ENCODE peak calls at places on chromosomes 12 and 14, in four cellular contexts. Y, E, M and Z are unnamed samples.

GRCh38 chr12:131012279-131013069 is 58.8 kb downstream of the ADGRD1 start:
- ATAC-seq in M (no peak), E (peak), Y (no peak), Z (no peak)

GRCh38 chr12:57130941-57131340 is 2.7 kb downstream of the LRP1 start:
- ATAC-seq in Y (no peak), E (no peak), M (no peak), Z (no peak)

GRCh38 chr12:124484526-124484953 is 82.9 kb downstream of the NCOR2 start:
- ATAC-seq in M (no peak), E (no peak), Y (no peak), Z (no peak)

GRCh38 chr14:105491366-105492006 is 440 bp downstream of the TEDC1 start:
- ATAC-seq in M (peak), Y (peak), E (no peak), Z (no peak)

GRCh38 chr14:28020112-28020511 is 746.5 kb upstream of the FOXG1 start:
- ATAC-seq in Y (no peak), M (no peak), E (no peak), Z (no peak)

GRCh38 chr14:72745546-72745945 is 148.4 kb downstream of the DPF3 start:
- ATAC-seq in Y (no peak), E (no peak), M (no peak), Z (no peak)

GRCh38 chr14:103735439-103735814 is 19.8 kb downstream of the ZFYVE21 start:
- ATAC-seq in M (no peak), E (no peak), Y (peak), Z (no peak)

GRCh38 chr12:18130855-18131254 is 40.9 kb upstream of the RERGL start:
- ATAC-seq in Y (no peak), M (no peak), E (no peak), Z (no peak)

GRCh38 chr12:77204055-77204454 is 138.7 kb upstream of the E2F7 start:
- ATAC-seq in E (no peak), M (no peak), Y (no peak), Z (no peak)

GRCh38 chr12:21502164-21502496 is 541 bp downstream of the GOLT1B start:
- ATAC-seq in M (peak), E (peak), Y (no peak), Z (no peak)

GRCh38 chr14:47557894-47558293 is 117.5 kb downstream of the MDGA2 start:
- ATAC-seq in Y (no peak), M (no peak), E (no peak), Z (no peak)

GRCh38 chr12:90298289-90298948 is 589.8 kb upstream of the ATP2B1 start:
- ATAC-seq in E (no peak), M (no peak), Y (no peak), Z (no peak)

GRCh38 chr12:57459750-57460400 is at the start of gene GLI1:
- ATAC-seq in Y (peak), M (no peak), E (no peak), Z (no peak)

GRCh38 chr12:125187780-125188741 is 122.8 kb downstream of the AACS start:
- ATAC-seq in M (no peak), E (no peak), Y (no peak), Z (no peak)

GRCh38 chr14:37746140-37746832 is 150.9 kb downstream of the TTC6 start:
- ATAC-seq in E (no peak), M (no peak), Y (no peak), Z (no peak)

GRCh38 chr12:42802688-42803279 is 213.2 kb upstream of the PRICKLE1 start:
- ATAC-seq in M (no peak), E (no peak), Y (no peak), Z (no peak)

GRCh38 chr12:49068879-49069506 is 786 bp downstream of the RHEBL1 start:
- ATAC-seq in M (no peak), E (no peak), Y (no peak), Z (no peak)

GRCh38 chr12:47722926-47723631 is 2.2 kb downstream of the ENDOU start:
- ATAC-seq in E (no peak), M (no peak), Y (no peak), Z (no peak)

GRCh38 chr14:73283592-73284379 is 46.5 kb downstream of the PAPLN start:
- ATAC-seq in E (no peak), Y (no peak), M (no peak), Z (no peak)

GRCh38 chr12:9364224-9365176 is 156.3 kb upstream of the PZP start:
- ATAC-seq in Y (no peak), E (no peak), M (no peak), Z (no peak)

GRCh38 chr12:46523446-46523845 is 150.9 kb upstream of the SLC38A2 start:
- ATAC-seq in M (no peak), E (no peak), Y (no peak), Z (no peak)

GRCh38 chr14:72998252-72998903 is 28.5 kb downstream of the ZFYVE1 start:
- ATAC-seq in E (no peak), M (no peak), Y (no peak), Z (no peak)

GRCh38 chr14:98290596-98290995 is 981.4 kb downstream of the BCL11B start:
- ATAC-seq in Y (no peak), M (no peak), E (no peak), Z (no peak)

GRCh38 chr14:96975116-96975515 is 177.9 kb downstream of the VRK1 start:
- ATAC-seq in Y (no peak), M (no peak), E (no peak), Z (no peak)

GRCh38 chr12:14621821-14622220 is 54.1 kb upstream of the PLBD1 start:
- ATAC-seq in Y (no peak), E (no peak), M (no peak), Z (no peak)

GRCh38 chr12:109160873-109161272 is 44.5 kb downstream of the ACACB start:
- ATAC-seq in E (no peak), M (no peak), Y (peak), Z (no peak)

GRCh38 chr14:39492267-39492666 is 60.0 kb upstream of the FBXO33 start:
- ATAC-seq in M (no peak), Y (peak), E (no peak), Z (no peak)

GRCh38 chr12:26125451-26126339 is 858 bp upstream of the BHLHE41 start:
- ATAC-seq in Y (peak), M (peak), E (peak), Z (peak)

DNA sequence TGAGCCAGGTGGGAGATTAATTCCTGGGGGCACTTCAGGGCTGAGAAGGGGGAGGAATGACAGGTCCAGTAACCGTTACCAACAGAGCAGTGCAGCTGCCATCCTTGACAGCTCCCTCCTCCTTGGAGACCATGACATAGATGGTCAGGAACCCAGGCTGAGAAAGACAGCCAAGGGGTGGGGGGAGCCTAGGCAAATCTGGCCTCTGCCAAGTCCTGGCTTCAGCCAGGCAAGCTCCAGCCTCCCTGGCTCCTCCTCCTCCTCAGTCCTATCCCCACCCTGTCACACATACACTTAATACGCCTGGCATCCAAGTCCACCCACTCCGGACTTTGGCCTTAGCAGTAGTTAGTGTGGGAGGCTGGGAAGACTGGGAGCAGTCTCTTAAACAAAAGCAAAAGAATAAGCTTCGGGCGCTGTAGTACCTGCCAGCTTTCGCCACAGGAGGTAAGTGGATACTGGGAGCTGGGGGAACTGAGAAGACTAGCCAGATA is at the start of gene RDH5:
- ATAC-seq in M (no peak), E (peak), Y (peak), Z (peak)
- TF ChIP-seq POLR2A in M (no peak), E (peak), Y (no peak), Z (peak)

DNA sequence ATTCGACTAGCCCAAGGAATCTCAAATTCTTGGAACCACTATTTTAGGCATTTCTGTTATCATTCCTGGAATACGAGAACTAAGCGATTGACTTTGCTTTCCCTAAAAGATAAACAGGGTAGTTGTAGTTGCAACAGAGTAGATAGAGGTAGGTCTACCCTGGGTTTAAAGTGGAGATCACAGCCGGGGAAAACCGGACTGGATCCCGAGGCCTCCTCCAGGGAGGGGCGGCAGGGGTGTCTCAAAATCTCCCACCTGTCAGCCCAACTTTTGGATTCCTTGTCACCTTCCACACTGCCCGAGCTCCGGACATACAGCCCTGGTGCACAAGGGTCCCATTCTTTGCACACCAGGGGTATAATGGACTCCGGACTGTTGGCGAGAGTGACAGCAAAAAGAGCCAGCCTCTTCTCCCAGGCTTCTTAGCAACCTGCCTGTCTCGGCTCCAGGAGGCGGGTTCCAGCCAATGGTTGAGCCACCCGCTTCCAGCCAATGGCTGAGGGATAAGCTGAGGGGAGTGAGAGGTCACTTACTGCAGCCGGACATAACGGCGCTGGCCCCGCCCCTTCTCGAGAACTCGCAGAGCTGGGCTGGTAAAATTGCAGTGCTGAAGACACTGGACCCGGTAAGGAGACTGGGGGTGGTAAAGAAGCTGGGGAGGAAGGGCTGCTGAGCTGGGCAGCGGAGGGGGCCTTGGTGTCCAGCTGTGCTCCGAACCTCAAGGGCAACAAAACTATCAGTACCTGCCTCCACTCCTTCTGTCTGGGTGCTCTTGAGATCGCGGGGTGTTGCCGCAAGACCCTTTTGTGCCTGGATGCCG is at the start of gene SUOX:
- ATAC-seq in Y (peak), M (peak), E (peak), Z (peak)
- TF ChIP-seq POLR2A in Y (no peak), M (peak), E (peak), Z (peak)

GRCh38 chr14:67722293-67722692 is 20.6 kb downstream of the RDH12 start:
- ATAC-seq in Y (peak), E (peak), M (peak), Z (peak)
- TF ChIP-seq POLR2A in Y (no peak), E (no peak), M (no peak), Z (no peak)

DNA sequence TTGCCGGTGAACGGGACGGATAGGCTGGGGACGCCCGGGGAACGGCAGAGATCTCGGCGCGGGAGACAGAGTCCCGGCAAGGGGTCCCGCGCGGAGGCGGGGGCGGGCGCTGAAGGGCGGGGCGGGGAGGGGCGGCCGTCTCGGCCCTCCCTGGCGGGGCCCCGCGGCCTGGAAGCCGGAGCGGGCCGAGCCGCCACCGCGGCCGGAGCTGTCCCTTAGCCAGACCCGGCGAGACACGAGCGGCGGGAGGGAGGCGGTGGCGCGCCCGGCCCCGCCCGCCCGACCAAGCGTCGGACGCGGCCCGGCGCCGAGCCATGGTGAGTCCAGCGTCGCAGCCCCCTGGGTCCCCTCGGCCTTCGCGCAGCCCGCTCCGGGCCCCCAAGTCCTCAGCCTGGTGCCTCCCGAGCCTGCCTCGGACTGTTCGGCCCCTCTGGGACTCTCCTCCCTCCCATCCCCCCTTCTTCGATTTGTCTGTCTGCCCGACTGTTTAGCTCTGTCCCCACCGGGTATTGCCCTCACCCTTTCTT is at the start of gene ARHGEF40:
- ATAC-seq in Y (peak), M (peak), E (peak), Z (peak)
- TF ChIP-seq POLR2A in Y (no peak), M (no peak), E (no peak), Z (peak)

DNA sequence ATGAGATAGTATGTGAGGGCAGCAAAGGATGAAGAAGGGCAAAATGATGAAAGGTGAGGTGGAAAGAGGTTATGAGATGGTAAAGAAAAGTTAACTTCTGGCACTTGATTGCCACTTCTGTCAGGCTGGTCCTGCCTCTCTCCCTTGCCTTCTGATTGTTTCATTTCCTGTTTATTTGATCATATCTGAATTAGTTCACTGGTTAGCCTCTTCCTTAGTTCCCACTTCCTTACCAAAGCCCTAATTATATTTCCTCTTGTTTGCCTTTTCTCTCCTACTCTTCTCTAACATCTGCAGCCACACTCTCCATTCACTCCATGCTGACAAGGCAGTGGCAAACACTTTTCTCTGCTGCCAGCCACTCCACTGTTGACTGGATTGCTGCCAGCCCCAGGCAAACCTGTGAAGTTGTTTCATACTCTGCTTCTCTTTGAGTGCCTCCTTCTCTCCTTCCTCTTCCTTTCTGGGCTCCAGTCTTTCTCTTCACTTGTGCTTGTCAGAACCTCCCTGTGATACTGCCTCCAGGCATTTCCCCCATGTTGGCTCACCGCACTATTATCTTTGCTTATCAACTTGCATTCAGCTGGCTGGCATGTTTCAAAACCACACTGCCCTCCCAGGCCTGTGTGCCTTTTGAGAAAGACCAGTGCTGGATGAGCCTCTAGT is 8.1 kb downstream of the PNP start:
- ATAC-seq in E (no peak), M (peak), Y (peak), Z (no peak)
- TF ChIP-seq POLR2A in E (no peak), M (no peak), Y (no peak), Z (no peak)

GRCh38 chr12:85448031-85448430 is 168.0 kb downstream of the ALX1 start:
- ATAC-seq in E (no peak), M (no peak), Y (no peak), Z (no peak)
- TF ChIP-seq POLR2A in E (no peak), M (no peak), Y (no peak), Z (no peak)

GRCh38 chr14:75127903-75128595 is 1.2 kb upstream of the NEK9 start:
- ATAC-seq in E (no peak), M (no peak), Y (no peak), Z (no peak)
- TF ChIP-seq POLR2A in E (no peak), M (no peak), Y (no peak), Z (no peak)

GRCh38 chr12:75481774-75482173 is 1.2 kb downstream of the GLIPR1 start:
- ATAC-seq in E (no peak), Y (no peak), M (no peak), Z (no peak)

GRCh38 chr12:75481013-75481705 is 604 bp downstream of the GLIPR1 start:
- ATAC-seq in M (peak), E (peak), Y (no peak), Z (no peak)

GRCh38 chr12:75479963-75480461 is 543 bp upstream of the GLIPR1 start:
- ATAC-seq in E (peak), Y (no peak), M (no peak), Z (peak)

GRCh38 chr12:75478395-75478794 is 2.2 kb upstream of the GLIPR1 start:
- ATAC-seq in M (no peak), E (no peak), Y (peak), Z (no peak)

DNA sequence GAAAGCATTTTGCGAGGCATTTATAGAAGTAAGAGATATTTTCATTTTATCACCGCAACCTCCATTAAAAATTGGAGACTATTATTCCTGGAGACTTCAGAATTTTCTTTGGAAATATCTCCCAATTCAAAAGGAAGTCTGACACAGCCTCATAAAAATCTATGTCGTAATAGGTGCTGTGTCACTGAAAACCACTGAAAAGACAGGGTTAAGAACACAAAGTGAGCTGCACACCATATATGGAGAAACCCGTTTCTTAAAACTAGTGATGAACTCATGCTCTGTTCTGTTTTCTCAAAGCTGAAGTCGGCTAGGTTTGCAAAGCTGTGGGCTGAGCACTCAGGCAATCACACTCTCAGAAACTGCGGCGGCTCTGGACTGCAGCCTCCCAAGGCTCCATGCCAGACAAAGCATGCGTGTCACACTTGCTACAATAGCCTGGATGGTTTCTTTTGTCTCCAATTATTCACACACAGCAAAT is at the start of gene GLIPR1:
- ATAC-seq in Y (peak), M (peak), E (peak), Z (peak)
- TF ChIP-seq POLR2A in Y (no peak), M (no peak), E (peak), Z (peak)

DNA sequence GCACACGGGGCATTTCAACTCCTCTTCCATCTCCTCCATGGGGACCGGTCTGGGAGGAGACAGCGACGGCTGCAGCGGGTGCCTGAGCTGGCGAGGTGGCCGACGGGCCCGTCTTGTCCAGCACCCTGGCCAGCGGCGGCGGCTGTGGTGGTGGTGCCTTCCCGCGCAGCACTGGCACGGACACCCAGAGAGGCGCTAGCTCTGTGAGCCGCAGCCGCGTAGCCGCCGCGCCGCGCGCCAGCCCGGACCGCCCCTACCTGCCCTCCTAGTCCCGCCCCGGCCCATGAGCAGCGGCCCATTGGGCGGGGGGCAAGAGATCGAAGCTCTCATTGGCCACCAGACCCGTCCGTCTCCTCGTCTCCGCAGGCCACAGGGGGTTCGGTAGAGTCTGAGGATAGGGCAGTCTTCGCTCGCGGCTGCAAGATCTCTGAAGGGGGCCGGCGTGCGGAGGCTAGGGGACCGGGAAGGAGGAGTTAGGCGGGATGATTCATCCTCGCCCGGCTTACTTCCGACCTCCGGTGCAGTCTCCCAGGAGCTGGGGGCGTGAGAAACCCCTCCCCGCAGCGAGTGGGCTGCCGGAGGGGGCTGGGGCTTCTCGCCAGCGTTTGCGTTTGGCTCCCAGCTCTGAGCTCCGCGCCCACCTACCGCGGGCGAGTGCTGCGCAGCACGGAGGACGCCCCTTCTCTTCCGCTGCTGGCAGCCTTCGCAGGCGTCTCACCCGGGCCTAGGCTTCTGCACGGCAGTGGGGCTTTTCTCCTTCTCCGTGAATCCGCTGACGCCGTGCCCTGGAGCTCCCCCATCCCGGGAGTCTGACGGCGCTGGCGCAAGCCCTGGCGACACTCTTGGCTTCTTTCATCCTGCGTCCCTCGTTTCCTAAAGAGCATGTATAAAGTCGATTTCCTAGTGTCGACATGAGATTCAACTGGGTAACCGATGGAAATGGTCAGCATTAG is at the start of gene TRIM9:
- ATAC-seq in M (peak), Y (peak), E (peak), Z (peak)
- TF ChIP-seq POLR2A in M (no peak), Y (no peak), E (peak), Z (peak)